ENCODE peak calls at places on chromosomes 4 and X, in eight cellular contexts. Z, G, V, E, M, F, X and O are unnamed samples.

GRCh38 chr4:82780398-82781231 is 18.0 kb downstream of the SCD5 start:
- DNase-seq in Z (no peak), G (peak; percentile 90), V (no peak), E (peak; percentile 32), M (no peak), F (peak; percentile 60), X (peak; percentile 93), O (no peak)

GRCh38 chr4:94459462-94460161 is 7.9 kb downstream of the PDLIM5 start:
- DNase-seq in Z (no peak), G (no peak), V (no peak), E (no peak), M (no peak), F (no peak), X (no peak), O (no peak)

GRCh38 chr4:89929425-89930272 is 35.0 kb downstream of the MMRN1 start:
- DNase-seq in Z (no peak), G (peak; percentile 14), V (peak; percentile 70), E (no peak), M (no peak), F (no peak), X (no peak), O (peak; percentile 37)

GRCh38 chr4:122827899-122828601 is 1.4 kb downstream of the FGF2 start:
- DNase-seq in Z (peak; percentile 61), G (peak; percentile 68), V (peak; percentile 27), E (peak; percentile 80), M (no peak), F (peak; percentile 83), X (no peak), O (peak; percentile 18)

GRCh38 chrX:13428055-13428786 is 108.4 kb upstream of the ATXN3L start:
- DNase-seq in Z (no peak), G (peak; percentile 70), V (no peak), E (peak; percentile 43), M (no peak), F (peak; percentile 90), X (no peak), O (peak; percentile 9)

GRCh38 chr4:73348185-73348584 is 55.9 kb upstream of the ALB start:
- DNase-seq in Z (no peak), G (no peak), V (no peak), E (no peak), M (no peak), F (no peak), X (no peak), O (no peak)

GRCh38 chrX:137236837-137237236 is 203.0 kb upstream of the GPR101 start:
- DNase-seq in Z (no peak), G (no peak), V (no peak), E (no peak), M (no peak), F (no peak), X (no peak), O (no peak)

GRCh38 chrX:84737471-84737871 is 235.2 kb upstream of the HDX start:
- DNase-seq in Z (no peak), G (no peak), V (no peak), E (peak; percentile 18), M (no peak), F (peak; percentile 0), X (no peak), O (no peak)

GRCh38 chrX:22430701-22431100 is 158.0 kb downstream of the CBLL2 start:
- DNase-seq in Z (no peak), G (no peak), V (no peak), E (no peak), M (no peak), F (no peak), X (no peak), O (no peak)

GRCh38 chr4:106063009-106063408 is 167.7 kb downstream of the NPNT start:
- DNase-seq in Z (no peak), G (peak; percentile 64), V (no peak), E (no peak), M (no peak), F (no peak), X (no peak), O (no peak)

GRCh38 chrX:40807384-40807783 is 72.0 kb upstream of the MED14 start:
- DNase-seq in Z (no peak), G (no peak), V (no peak), E (no peak), M (no peak), F (no peak), X (no peak), O (no peak)

GRCh38 chr4:72006576-72006975 is 25.2 kb upstream of the NPFFR2 start:
- DNase-seq in Z (no peak), G (peak; percentile 86), V (no peak), E (peak; percentile 0), M (no peak), F (no peak), X (no peak), O (no peak)

GRCh38 chr4:168437192-168437938 is 42.9 kb downstream of the DDX60L start:
- DNase-seq in Z (no peak), G (no peak), V (no peak), E (no peak), M (no peak), F (no peak), X (no peak), O (no peak)

GRCh38 chr4:6909970-6910339 is 329 bp downstream of the TBC1D14 start:
- DNase-seq in Z (no peak), G (no peak), V (no peak), E (no peak), M (no peak), F (peak; percentile 52), X (peak; percentile 38), O (no peak)

GRCh38 chr4:112978691-112979472 is 70.6 kb upstream of the ANK2 start:
- DNase-seq in Z (no peak), G (peak; percentile 27), V (no peak), E (no peak), M (no peak), F (peak; percentile 84), X (no peak), O (no peak)

GRCh38 chr4:86927843-86928395 is 6.9 kb upstream of the AFF1 start:
- DNase-seq in Z (no peak), G (peak; percentile 92), V (no peak), E (peak; percentile 97), M (no peak), F (peak; percentile 98), X (no peak), O (no peak)

GRCh38 chr4:187017156-187017555 is 293.5 kb upstream of the FAT1 start:
- DNase-seq in Z (no peak), G (no peak), V (no peak), E (no peak), M (no peak), F (no peak), X (no peak), O (no peak)

GRCh38 chr4:165738571-165738970 is 134.5 kb upstream of the TLL1 start:
- DNase-seq in Z (no peak), G (no peak), V (no peak), E (no peak), M (no peak), F (no peak), X (no peak), O (no peak)

GRCh38 chr4:74886490-74886889 is 46.4 kb upstream of the PARM1 start:
- DNase-seq in Z (no peak), G (peak; percentile 5), V (no peak), E (peak; percentile 78), M (no peak), F (peak; percentile 57), X (peak; percentile 28), O (no peak)

GRCh38 chr4:30917946-30918345 is 197.8 kb downstream of the PCDH7 start:
- DNase-seq in Z (no peak), G (no peak), V (no peak), E (no peak), M (no peak), F (no peak), X (no peak), O (no peak)

GRCh38 chr4:38896940-38897339 is 29.3 kb downstream of the FAM114A1 start:
- DNase-seq in Z (no peak), G (no peak), V (no peak), E (no peak), M (no peak), F (no peak), X (no peak), O (no peak)

GRCh38 chrX:143837010-143837409 is 46.9 kb upstream of the UBE2NL start:
- DNase-seq in Z (no peak), G (no peak), V (no peak), E (no peak), M (no peak), F (no peak), X (no peak), O (no peak)

GRCh38 chrX:133726211-133726630 is 259.2 kb downstream of the GPC3 start:
- DNase-seq in Z (no peak), G (peak; percentile 70), V (no peak), E (peak; percentile 43), M (no peak), F (peak; percentile 69), X (no peak), O (no peak)

GRCh38 chr4:6844986-6845385 is 62.5 kb downstream of the KIAA0232 start:
- DNase-seq in Z (no peak), G (no peak), V (no peak), E (no peak), M (no peak), F (no peak), X (no peak), O (no peak)

GRCh38 chr4:114479595-114479994 is 119.0 kb upstream of the UGT8 start:
- DNase-seq in Z (no peak), G (no peak), V (no peak), E (no peak), M (no peak), F (no peak), X (no peak), O (no peak)

GRCh38 chr4:107258359-107258758 is 222.2 kb upstream of the DKK2 start:
- DNase-seq in Z (no peak), G (peak; percentile 75), V (no peak), E (peak; percentile 17), M (no peak), F (peak; percentile 73), X (no peak), O (no peak)

GRCh38 chr4:1204286-1204827 is 32.0 kb upstream of the SPON2 start:
- DNase-seq in Z (no peak), G (no peak), V (no peak), E (no peak), M (no peak), F (no peak), X (no peak), O (no peak)

GRCh38 chr4:66791686-66792085 is 753.6 kb downstream of the CENPC start:
- DNase-seq in Z (no peak), G (no peak), V (no peak), E (no peak), M (no peak), F (no peak), X (no peak), O (no peak)

GRCh38 chrX:46573896-46574336 is 351 bp downstream of the CHST7 start:
- DNase-seq in Z (no peak), G (peak; percentile 56), V (peak; percentile 79), E (peak; percentile 56), M (peak; percentile 59), F (peak; percentile 73), X (peak; percentile 45), O (peak; percentile 64)

GRCh38 chrX:48531359-48531954 is 8.1 kb upstream of the TBC1D25 start:
- DNase-seq in Z (no peak), G (peak; percentile 69), V (no peak), E (peak; percentile 66), M (no peak), F (peak; percentile 81), X (no peak), O (no peak)

GRCh38 chr4:20265726-20266125 is 14.0 kb downstream of the SLIT2 start:
- DNase-seq in Z (no peak), G (peak; percentile 33), V (no peak), E (no peak), M (no peak), F (no peak), X (no peak), O (no peak)

GRCh38 chr4:144208074-144208473 is 67.6 kb upstream of the GYPA start:
- DNase-seq in Z (no peak), G (no peak), V (no peak), E (no peak), M (no peak), F (no peak), X (no peak), O (no peak)

GRCh38 chrX:24494544-24495113 is 29.5 kb downstream of the PDK3 start:
- DNase-seq in Z (no peak), G (peak; percentile 83), V (peak; percentile 19), E (peak; percentile 88), M (no peak), F (peak; percentile 49), X (peak; percentile 49), O (peak; percentile 52)

GRCh38 chr4:125011646-125012045 is 299.1 kb upstream of the ANKRD50 start:
- DNase-seq in Z (no peak), G (no peak), V (no peak), E (no peak), M (no peak), F (peak; percentile 4), X (no peak), O (no peak)